ENCODE peak calls at places on chromosomes 3 and 15, in nine cellular contexts. V is cardiac muscle cell, S is HCT116, Q is spleen, I is dorsolateral prefrontal cortex, C is cardiac fibroblast, J is GM06990, X is psoas muscle, H is transverse colon. M is an unnamed sample.

GRCh38 chr3:156803949-156804741 is 22.0 kb upstream of the LEKR1 start:
- DNase-seq in V (no peak), S (no peak), Q (no peak), I (no peak), C (no peak), J (no peak), X (no peak), H (no peak), M (no peak)

GRCh38 chr15:80638553-80639167 is 56.5 kb upstream of the ABHD17C start:
- DNase-seq in V (no peak), S (no peak), Q (no peak), I (no peak), C (no peak), J (no peak), X (no peak), H (no peak), M (no peak)

GRCh38 chr3:195892355-195893120 is 15.8 kb downstream of the TNK2 start:
- DNase-seq in V (peak), S (no peak), Q (no peak), I (peak), C (peak), J (no peak), X (peak), H (peak), M (no peak)

GRCh38 chr3:122952509-122952908 is 75.1 kb downstream of the SEMA5B start:
- DNase-seq in V (peak), S (no peak), Q (no peak), I (no peak), C (peak), J (no peak), X (no peak), H (no peak), M (no peak)

GRCh38 chr15:67176195-67176971 is 78.1 kb downstream of the AAGAB start:
- DNase-seq in V (no peak), S (no peak), Q (no peak), I (no peak), C (no peak), J (no peak), X (peak), H (no peak), M (no peak)

GRCh38 chr15:94230886-94231727 is at the start of gene MCTP2:
- DNase-seq in V (peak), S (peak), Q (peak), I (no peak), C (peak), J (peak), X (peak), H (peak), M (peak)

GRCh38 chr3:9206287-9206686 is 43.2 kb downstream of the SRGAP3 start:
- DNase-seq in V (no peak), S (no peak), Q (no peak), I (no peak), C (no peak), J (no peak), X (no peak), H (no peak), M (no peak)

GRCh38 chr3:59563966-59564365 is 514.1 kb upstream of the CFAP20DC start:
- DNase-seq in V (peak), S (no peak), Q (no peak), I (no peak), C (no peak), J (no peak), X (no peak), H (no peak), M (no peak)

GRCh38 chr3:10758304-10759037 is 57.6 kb upstream of the SLC6A11 start:
- DNase-seq in V (peak), S (peak), Q (no peak), I (peak), C (peak), J (no peak), X (peak), H (peak), M (no peak)

GRCh38 chr3:100103558-100104441 is 10.5 kb downstream of the FILIP1L start:
- DNase-seq in V (peak), S (no peak), Q (no peak), I (no peak), C (peak), J (peak), X (no peak), H (peak), M (no peak)

GRCh38 chr3:13411186-13411860 is 8.8 kb downstream of the NUP210 start:
- DNase-seq in V (no peak), S (no peak), Q (peak), I (no peak), C (no peak), J (no peak), X (no peak), H (no peak), M (no peak)

GRCh38 chr15:64412216-64412615 is 24.6 kb downstream of the TRIP4 start:
- DNase-seq in V (no peak), S (no peak), Q (no peak), I (no peak), C (no peak), J (no peak), X (no peak), H (no peak), M (no peak)

GRCh38 chr3:73144276-73144675 is 82.8 kb downstream of the EBLN2 start:
- DNase-seq in V (peak), S (no peak), Q (no peak), I (no peak), C (no peak), J (no peak), X (peak), H (no peak), M (no peak)

GRCh38 chr15:35023794-35024193 is 35.7 kb upstream of the ZNF770 start:
- DNase-seq in V (no peak), S (no peak), Q (no peak), I (no peak), C (no peak), J (no peak), X (no peak), H (no peak), M (no peak)

GRCh38 chr3:171339606-171340005 is 120.6 kb downstream of the TNIK start:
- DNase-seq in V (no peak), S (no peak), Q (no peak), I (peak), C (no peak), J (no peak), X (no peak), H (peak), M (no peak)

GRCh38 chr3:30751610-30752299 is 142.7 kb downstream of the GADL1 start:
- DNase-seq in V (peak), S (peak), Q (peak), I (no peak), C (peak), J (no peak), X (peak), H (peak), M (no peak)

GRCh38 chr15:81323944-81324881 is at the start of gene STARD5:
- DNase-seq in V (peak), S (peak), Q (peak), I (peak), C (peak), J (peak), X (peak), H (peak), M (peak)

GRCh38 chr3:102747611-102748010 is 312.8 kb downstream of the ZPLD1 start:
- DNase-seq in V (no peak), S (no peak), Q (no peak), I (no peak), C (no peak), J (no peak), X (no peak), H (no peak), M (no peak)

GRCh38 chr15:41281236-41281635 is 50.2 kb downstream of the CHP1 start:
- DNase-seq in V (peak), S (no peak), Q (no peak), I (no peak), C (peak), J (no peak), X (no peak), H (no peak), M (no peak)

GRCh38 chr15:92462771-92463170 is 69.1 kb downstream of the ST8SIA2 start:
- DNase-seq in V (no peak), S (no peak), Q (no peak), I (no peak), C (no peak), J (no peak), X (no peak), H (no peak), M (no peak)

GRCh38 chr15:57259511-57260143 is 116.7 kb upstream of the CGNL1 start:
- DNase-seq in V (no peak), S (no peak), Q (no peak), I (no peak), C (no peak), J (no peak), X (no peak), H (peak), M (no peak)

GRCh38 chr15:47185222-47185800 is 532.0 kb upstream of the SEMA6D start:
- DNase-seq in V (peak), S (no peak), Q (no peak), I (no peak), C (peak), J (no peak), X (no peak), H (no peak), M (no peak)

GRCh38 chr3:81643721-81644120 is 117.7 kb downstream of the GBE1 start:
- DNase-seq in V (peak), S (peak), Q (no peak), I (peak), C (peak), J (no peak), X (no peak), H (peak), M (no peak)

GRCh38 chr3:100899440-100900091 is 93.7 kb downstream of the ABI3BP start:
- DNase-seq in V (peak), S (no peak), Q (no peak), I (no peak), C (peak), J (no peak), X (no peak), H (no peak), M (no peak)

GRCh38 chr3:127578802-127579201 is 11.7 kb downstream of the TPRA1 start:
- DNase-seq in V (no peak), S (no peak), Q (no peak), I (no peak), C (no peak), J (no peak), X (no peak), H (no peak), M (no peak)

GRCh38 chr3:193086688-193087087 is 154.3 kb upstream of the PLAAT1 start:
- DNase-seq in V (no peak), S (no peak), Q (no peak), I (no peak), C (no peak), J (no peak), X (no peak), H (no peak), M (no peak)

GRCh38 chr3:9893739-9894138 is 3.3 kb downstream of the JAGN1 start:
- DNase-seq in V (no peak), S (no peak), Q (peak), I (no peak), C (no peak), J (no peak), X (no peak), H (no peak), M (no peak)

DNA sequence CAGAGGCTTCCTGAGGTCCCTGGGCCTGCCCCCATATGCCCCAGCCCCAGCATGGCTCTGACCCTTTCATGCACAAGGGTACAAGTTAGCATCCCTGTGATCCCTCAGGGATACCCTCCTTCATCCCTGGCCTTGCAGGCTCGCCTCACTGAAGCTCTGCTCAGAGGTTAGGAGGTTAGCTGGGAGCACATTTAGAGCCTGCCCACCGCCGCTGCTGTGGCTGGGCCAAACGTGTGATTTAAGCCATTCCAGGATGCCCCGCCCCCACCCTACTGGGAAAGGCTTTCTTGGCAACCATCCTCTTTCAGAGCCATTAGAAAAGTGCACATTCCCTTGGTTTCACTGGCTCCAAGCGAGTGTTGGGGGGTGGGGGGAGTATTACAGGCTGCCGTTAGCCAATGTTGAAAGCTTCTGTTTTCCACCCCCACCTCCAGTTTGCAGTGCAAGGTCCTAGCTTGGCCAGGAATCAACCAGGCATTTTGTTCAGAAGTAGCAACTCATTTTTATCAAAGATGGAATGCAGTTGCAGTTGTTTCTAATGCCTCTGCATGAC is 6.3 kb upstream of the HES1 start:
- DNase-seq in V (peak), S (no peak), Q (peak), I (no peak), C (no peak), J (no peak), X (no peak), H (peak), M (no peak)
- H3K4me3 ChIP-seq in V (no peak), S (no peak), Q (no peak), I (no peak), C (no peak), J (no peak), X (no peak), H (peak), M (no peak)

GRCh38 chr15:98548172-98548971 is 100.0 kb upstream of the IGF1R start:
- DNase-seq in V (peak), S (no peak), Q (peak), I (peak), C (peak), J (no peak), X (peak), H (peak), M (peak)
- TF ChIP-seq CTCF in V (peak), S (no peak), Q (peak), I (no peak), C (no peak), J (no peak), X (no peak), H (no peak), M (no peak)

GRCh38 chr15:51161491-51162260 is 67.0 kb upstream of the TNFAIP8L3 start:
- DNase-seq in V (no peak), S (no peak), Q (no peak), I (no peak), C (no peak), J (no peak), X (no peak), H (no peak), M (no peak)

GRCh38 chr15:51163843-51164242 is 69.1 kb upstream of the TNFAIP8L3 start:
- DNase-seq in V (no peak), S (no peak), Q (no peak), I (no peak), C (no peak), J (no peak), X (no peak), H (no peak), M (no peak)

GRCh38 chr15:51160484-51160883 is 65.8 kb upstream of the TNFAIP8L3 start:
- DNase-seq in V (no peak), S (no peak), Q (no peak), I (no peak), C (no peak), J (no peak), X (no peak), H (no peak), M (no peak)

GRCh38 chr15:51168700-51169099 is 74.0 kb upstream of the TNFAIP8L3 start:
- DNase-seq in V (no peak), S (no peak), Q (no peak), I (no peak), C (no peak), J (no peak), X (no peak), H (no peak), M (no peak)

GRCh38 chr15:51162865-51163762 is 68.4 kb upstream of the TNFAIP8L3 start:
- DNase-seq in V (peak), S (peak), Q (peak), I (peak), C (peak), J (peak), X (peak), H (peak), M (no peak)
- H3K4me3 ChIP-seq in V (no peak), S (no peak), Q (no peak), I (peak), C (peak), J (no peak), X (peak), H (no peak), M (peak)

GRCh38 chr15:88256261-88257230 is at the start of gene NTRK3:
- DNase-seq in V (peak), S (no peak), Q (no peak), I (peak), C (no peak), J (no peak), X (no peak), H (no peak), M (no peak)
- TF ChIP-seq CTCF in V (no peak), S (no peak), Q (no peak), I (no peak), C (no peak), J (no peak), X (no peak), H (no peak), M (no peak)

GRCh38 chr3:152241142-152242067 is 27.3 kb upstream of the MBNL1 start:
- DNase-seq in V (peak), S (no peak), Q (no peak), I (no peak), C (no peak), J (peak), X (no peak), H (no peak), M (no peak)

GRCh38 chr3:152245498-152246175 is 23.1 kb upstream of the MBNL1 start:
- DNase-seq in V (no peak), S (no peak), Q (no peak), I (no peak), C (no peak), J (no peak), X (no peak), H (no peak), M (no peak)

GRCh38 chr3:152244156-152244888 is 24.4 kb upstream of the MBNL1 start:
- DNase-seq in V (no peak), S (no peak), Q (no peak), I (no peak), C (no peak), J (peak), X (no peak), H (no peak), M (no peak)

GRCh38 chr3:152243301-152243711 is 25.4 kb upstream of the MBNL1 start:
- DNase-seq in V (no peak), S (no peak), Q (no peak), I (no peak), C (no peak), J (peak), X (no peak), H (no peak), M (no peak)
- H3K4me3 ChIP-seq in V (no peak), S (no peak), Q (peak), I (no peak), C (no peak), J (peak), X (peak), H (no peak), M (no peak)

GRCh38 chr3:48847586-48848423 is at the start of gene PRKAR2A:
- DNase-seq in V (peak), S (peak), Q (peak), I (peak), C (peak), J (peak), X (peak), H (peak), M (peak)
- TF ChIP-seq CTCF in V (no peak), S (no peak), Q (no peak), I (no peak), C (no peak), J (no peak), X (no peak), H (no peak), M (no peak)

GRCh38 chr3:133475245-133476010 is 75.6 kb downstream of the BFSP2 start:
- DNase-seq in V (no peak), S (no peak), Q (no peak), I (no peak), C (no peak), J (peak), X (no peak), H (no peak), M (no peak)

GRCh38 chr3:133474251-133474801 is 74.5 kb downstream of the BFSP2 start:
- DNase-seq in V (peak), S (no peak), Q (no peak), I (no peak), C (peak), J (no peak), X (peak), H (no peak), M (no peak)

GRCh38 chr3:133469140-133469731 is 69.4 kb downstream of the BFSP2 start:
- DNase-seq in V (peak), S (no peak), Q (no peak), I (no peak), C (peak), J (no peak), X (peak), H (no peak), M (no peak)

GRCh38 chr3:133472889-133473288 is 73.0 kb downstream of the BFSP2 start:
- DNase-seq in V (no peak), S (no peak), Q (no peak), I (no peak), C (no peak), J (no peak), X (no peak), H (no peak), M (no peak)

GRCh38 chr3:133472242-133472641 is 72.4 kb downstream of the BFSP2 start:
- DNase-seq in V (peak), S (no peak), Q (no peak), I (no peak), C (no peak), J (no peak), X (no peak), H (peak), M (no peak)
- H3K4me3 ChIP-seq in V (no peak), S (no peak), Q (no peak), I (no peak), C (no peak), J (no peak), X (no peak), H (no peak), M (no peak)

GRCh38 chr3:48440590-48440958 is 517 bp downstream of the TMA7 start:
- DNase-seq in V (peak), S (no peak), Q (no peak), I (no peak), C (peak), J (no peak), X (no peak), H (peak), M (peak)

GRCh38 chr3:48437812-48438211 is 2.1 kb downstream of the CCDC51 start:
- DNase-seq in V (no peak), S (no peak), Q (no peak), I (no peak), C (no peak), J (no peak), X (no peak), H (no peak), M (no peak)

GRCh38 chr3:48436855-48437254 is 3.1 kb downstream of the CCDC51 start:
- DNase-seq in V (no peak), S (no peak), Q (no peak), I (no peak), C (no peak), J (no peak), X (no peak), H (no peak), M (peak)

GRCh38 chr3:48441940-48442339 is 1.9 kb downstream of the TMA7 start:
- DNase-seq in V (no peak), S (no peak), Q (no peak), I (no peak), C (no peak), J (no peak), X (no peak), H (no peak), M (no peak)

DNA sequence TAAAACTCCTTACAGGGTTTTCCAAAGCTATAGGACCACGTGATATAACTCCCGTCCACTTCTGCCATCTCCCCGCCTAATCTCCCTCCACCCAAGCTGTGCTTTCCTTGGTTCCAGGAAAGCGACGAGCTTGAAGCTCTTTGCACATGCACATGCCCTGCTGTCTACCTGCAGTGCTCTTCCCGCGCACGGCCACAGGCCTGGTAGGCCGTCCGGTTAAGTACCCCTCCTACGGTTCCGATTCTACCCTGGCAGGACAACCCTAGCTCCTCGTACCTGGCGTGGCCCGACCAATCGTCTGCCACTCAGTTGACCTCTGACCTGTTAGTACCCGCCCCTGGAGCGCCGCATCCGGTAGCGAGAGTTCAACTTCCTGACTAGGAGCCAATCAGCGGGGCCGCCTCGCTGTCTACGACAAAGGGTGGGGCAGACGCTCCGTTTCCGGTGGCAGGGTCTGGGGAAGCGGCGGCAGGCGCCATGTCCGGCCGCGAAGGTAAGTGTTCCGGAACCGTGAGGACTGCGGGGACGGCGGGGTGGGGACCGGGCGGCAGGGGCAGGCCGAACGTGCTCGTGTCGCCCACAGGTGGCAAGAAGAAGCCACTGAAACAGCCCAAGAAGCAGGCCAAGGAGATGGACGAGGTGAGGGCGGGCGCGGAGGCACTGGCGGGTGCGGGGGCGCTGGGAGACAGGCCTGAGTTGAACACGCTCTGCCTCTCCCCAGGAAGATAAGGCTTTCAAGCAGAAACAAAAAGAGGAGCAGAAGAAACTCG is at the start of the genes CCDC51 and TMA7:
- DNase-seq in V (peak), S (peak), Q (peak), I (peak), C (peak), J (peak), X (peak), H (peak), M (peak)
- TF ChIP-seq CTCF in V (no peak), S (no peak), Q (no peak), I (no peak), C (no peak), J (no peak), X (no peak), H (no peak), M (no peak)